ENCODE peak calls at places on chromosomes 3 and 15, in four cellular contexts. M, U, X and P are unnamed samples.

GRCh38 chr15:92613841-92614240 is 41.7 kb downstream of the FAM174B start:
- DNase-seq in U (no peak), X (no peak), M (no peak), P (no peak)

GRCh38 chr15:28022961-28023360 is 76.2 kb downstream of the OCA2 start:
- DNase-seq in M (no peak), X (no peak), U (no peak), P (no peak)

GRCh38 chr3:128486157-128486691 is 6.8 kb downstream of the GATA2 start:
- DNase-seq in U (no peak), M (peak; percentile 50), X (no peak), P (no peak)

GRCh38 chr15:64597469-64597806 is 137.1 kb downstream of the ZNF609 start:
- DNase-seq in X (no peak), M (peak; percentile 67), U (no peak), P (no peak)

GRCh38 chr3:153595186-153595815 is 433.3 kb downstream of the RAP2B start:
- DNase-seq in U (peak; percentile 24), X (no peak), M (peak; percentile 1), P (peak; percentile 35)

GRCh38 chr3:52005571-52005986 is 9.9 kb upstream of the RPL29 start:
- DNase-seq in M (peak; percentile 71), X (no peak), U (no peak), P (no peak)

GRCh38 chr3:159882784-159883779 is 105.6 kb upstream of the IL12A start:
- DNase-seq in M (peak; percentile 58), X (no peak), U (no peak), P (no peak)

GRCh38 chr3:54826255-54826691 is 101.6 kb downstream of the LRTM1 start:
- DNase-seq in X (no peak), U (no peak), M (no peak), P (no peak)

GRCh38 chr3:157667493-157667892 is 164.3 kb upstream of the VEPH1 start:
- DNase-seq in U (no peak), X (no peak), M (no peak), P (no peak)

GRCh38 chr15:70095387-70096214 is 2.1 kb downstream of the TLE3 start:
- DNase-seq in U (no peak), X (no peak), M (peak; percentile 75), P (peak; percentile 30)

GRCh38 chr3:112425858-112426750 is 73.2 kb downstream of the BTLA start:
- DNase-seq in X (no peak), M (no peak), U (no peak), P (peak; percentile 30)

GRCh38 chr15:57500979-57501576 is 90.6 kb upstream of the MYZAP start:
- DNase-seq in U (no peak), X (no peak), M (no peak), P (no peak)

GRCh38 chr15:75327491-75327890 is 8.4 kb upstream of the COMMD4 start:
- DNase-seq in U (no peak), M (no peak), X (no peak), P (no peak)

GRCh38 chr15:31214864-31215489 is 111.7 kb upstream of the KLF13 start:
- DNase-seq in M (no peak), X (no peak), U (no peak), P (no peak)

GRCh38 chr3:64291956-64292355 is 66.7 kb upstream of the PRICKLE2 start:
- DNase-seq in U (no peak), M (no peak), X (no peak), P (no peak)

GRCh38 chr3:146160964-146161724 is at the start of gene PLOD2:
- DNase-seq in X (no peak), M (peak; percentile 54), U (peak; percentile 35), P (peak; percentile 79)

GRCh38 chr15:65286069-65286703 is 497 bp downstream of the PARP16 start:
- DNase-seq in U (no peak), X (no peak), M (no peak), P (peak; percentile 58)

GRCh38 chr15:75842722-75843617 is at the start of gene UBE2Q2:
- DNase-seq in M (peak; percentile 94), U (no peak), X (no peak), P (peak; percentile 81)

GRCh38 chr3:131729561-131729960 is 226.8 kb upstream of the MRPL3 start:
- DNase-seq in M (no peak), X (no peak), U (no peak), P (no peak)

GRCh38 chr3:155664922-155665695 is 79.8 kb downstream of the PLCH1 start:
- DNase-seq in X (no peak), U (peak; percentile 38), M (no peak), P (peak; percentile 34)

GRCh38 chr3:117217355-117217754 is 507.8 kb downstream of the TUSC7 start:
- DNase-seq in M (peak; percentile 7), X (no peak), U (no peak), P (no peak)

GRCh38 chr3:133561682-133562081 is 11.8 kb upstream of the CDV3 start:
- DNase-seq in U (no peak), M (no peak), X (no peak), P (no peak)
- TF ChIP-seq JUND in U (no peak), M (no peak), X (no peak), P (no peak)

DNA sequence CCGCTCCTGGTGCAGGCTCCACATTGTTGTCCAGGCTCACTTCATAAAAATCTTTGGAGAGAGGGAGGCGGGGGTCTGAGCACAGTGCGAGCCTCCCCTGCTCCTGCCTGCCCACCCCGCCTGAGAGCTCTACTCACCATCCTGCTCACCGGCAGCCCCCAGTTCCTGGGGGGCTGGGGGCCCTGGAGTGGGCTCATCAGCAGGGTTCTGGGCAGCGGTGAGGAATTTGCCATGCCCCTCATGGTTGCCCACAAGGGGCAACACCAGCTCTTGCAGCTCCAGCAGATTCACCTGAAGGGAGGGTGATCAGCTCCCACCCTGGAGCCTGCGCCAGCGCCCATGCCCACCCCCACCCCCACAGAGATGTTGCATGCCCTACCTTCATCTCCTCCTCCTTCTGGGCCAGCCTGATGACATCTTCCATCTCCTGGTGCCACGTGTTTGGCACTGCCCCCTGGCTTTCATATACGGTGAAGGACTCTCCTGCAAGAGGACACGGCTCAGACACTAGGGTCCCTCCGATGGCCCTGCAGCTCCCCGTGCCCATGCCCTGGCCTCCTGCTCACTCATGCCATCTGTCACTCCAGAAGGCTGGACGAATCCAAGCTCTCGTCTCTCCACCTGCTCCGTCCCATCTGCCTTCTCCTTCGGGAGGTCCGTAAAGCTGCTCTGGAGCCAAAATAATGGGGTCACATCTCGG is 162.1 kb downstream of the TBC1D2B start:
- DNase-seq in U (no peak), X (no peak), M (no peak), P (no peak)
- TF ChIP-seq JUND in U (no peak), X (no peak), M (no peak), P (no peak)

GRCh38 chr15:48370460-48370859 is 39.2 kb downstream of the DUT start:
- DNase-seq in U (no peak), M (no peak), X (no peak), P (no peak)
- TF ChIP-seq JUND in U (no peak), M (no peak), X (no peak), P (no peak)

GRCh38 chr3:77815467-77815866 is 775.6 kb downstream of the ROBO2 start:
- DNase-seq in U (no peak), M (no peak), X (no peak), P (peak; percentile 59)
- TF ChIP-seq JUND in U (no peak), M (no peak), X (no peak), P (no peak)

GRCh38 chr3:148930785-148931184 is 60.6 kb upstream of the GYG1 start:
- DNase-seq in U (no peak), M (no peak), X (no peak), P (no peak)
- TF ChIP-seq JUND in U (no peak), M (no peak), X (no peak), P (no peak)

DNA sequence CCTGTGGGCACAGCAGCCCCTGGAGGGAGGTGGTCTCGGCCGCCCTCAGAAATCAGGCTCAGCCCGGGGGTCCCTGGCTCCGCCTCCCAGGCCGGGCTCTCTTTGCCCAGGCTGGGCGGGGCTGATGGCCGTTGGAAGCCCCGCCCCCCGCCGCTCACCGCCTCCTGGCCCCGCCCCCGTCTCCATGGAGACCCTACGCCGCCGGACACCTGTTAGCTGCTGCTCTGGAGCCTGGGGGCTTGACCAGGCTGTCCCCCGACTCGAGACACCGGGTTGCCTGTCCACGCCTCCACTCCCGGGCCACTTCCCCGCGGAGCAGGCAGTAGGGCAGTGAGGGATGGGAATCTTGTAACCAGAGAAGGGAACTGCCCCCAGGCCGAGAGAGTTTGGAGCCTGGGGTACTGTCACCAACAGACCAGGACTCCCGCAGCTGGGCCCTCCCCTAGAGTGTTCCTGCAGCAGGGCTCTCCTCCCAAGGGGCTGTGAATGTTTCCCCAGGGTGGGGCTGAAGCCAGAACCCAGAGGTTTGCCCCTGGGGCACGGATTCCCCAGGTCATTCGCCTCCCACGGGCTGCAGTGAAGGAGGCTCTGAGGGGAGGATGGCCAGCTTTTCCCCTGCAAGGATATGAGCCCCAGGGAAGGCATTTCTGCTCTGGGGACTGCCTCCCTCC is 27.8 kb upstream of the RPL32 start:
- DNase-seq in M (peak; percentile 81), X (no peak), U (no peak), P (peak; percentile 61)
- TF ChIP-seq JUND in M (no peak), X (no peak), U (no peak), P (no peak)

DNA sequence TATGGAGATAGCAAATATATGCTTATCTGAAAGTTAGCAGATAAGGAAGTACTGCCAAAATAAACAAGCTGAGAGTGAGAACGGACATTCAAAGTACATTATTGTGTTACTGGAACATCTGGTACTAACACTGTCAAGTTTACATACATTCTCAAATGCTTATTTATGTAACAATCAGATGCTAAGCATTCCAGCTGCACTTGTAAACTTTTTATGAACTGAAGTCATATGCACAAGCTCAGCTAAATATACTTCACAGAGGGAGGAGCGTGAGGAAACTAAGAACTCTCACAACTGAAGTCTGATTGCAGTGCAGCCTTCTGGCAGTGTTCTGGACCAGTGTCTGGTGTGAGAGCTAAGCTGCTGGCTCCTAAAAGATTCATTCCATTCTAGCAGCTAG is 223.7 kb upstream of the NANOGP8 start:
- DNase-seq in U (no peak), X (no peak), M (no peak), P (peak; percentile 37)
- TF ChIP-seq JUND in U (no peak), X (no peak), M (peak; percentile 28), P (no peak)

GRCh38 chr3:71254658-71255057 is 328.9 kb downstream of the FOXP1 start:
- DNase-seq in X (no peak), M (no peak), U (no peak), P (no peak)
- TF ChIP-seq JUND in X (no peak), M (no peak), U (no peak), P (no peak)

GRCh38 chr15:41510728-41511127 is 2.9 kb downstream of the LTK start:
- DNase-seq in U (no peak), X (no peak), M (no peak), P (no peak)
- TF ChIP-seq JUND in U (no peak), X (no peak), M (no peak), P (no peak)